ENCODE peak calls at places on chromosomes 16 and 17, in seven cellular contexts. W is NCI-H774, R is EL, L is heart right ventricle, C is MV-4-11, Z is PC-3, T is NCI-H460. I is an unnamed sample.

GRCh38 chr17:18014006-18014405 is 25.0 kb downstream of the ATPAF2 start:
- DNase-seq in L (no peak), C (no peak), W (no peak), T (no peak), R (no peak), Z (no peak), I (no peak)

GRCh38 chr17:57459286-57459915 is 203.1 kb downstream of the MSI2 start:
- DNase-seq in C (peak; percentile 6), T (no peak), Z (peak; percentile 80), W (no peak), R (peak; percentile 70), L (no peak), I (no peak)

GRCh38 chr17:18043491-18043890 is 4.3 kb downstream of the GID4 start:
- DNase-seq in W (no peak), L (no peak), C (peak; percentile 5), Z (peak; percentile 61), T (no peak), R (peak; percentile 29), I (peak; percentile 11)

GRCh38 chr17:80365001-80365965 is 49.7 kb upstream of the ENDOV start:
- DNase-seq in T (no peak), R (no peak), W (no peak), C (no peak), Z (no peak), L (no peak), I (no peak)

GRCh38 chr16:63697736-63698135 is 1424.1 kb downstream of the CDH11 start:
- DNase-seq in W (no peak), C (no peak), L (no peak), T (no peak), R (no peak), Z (no peak), I (no peak)

GRCh38 chr17:37068266-37068665 is 119.5 kb downstream of the AATF start:
- DNase-seq in T (no peak), R (no peak), L (no peak), W (no peak), C (no peak), Z (no peak), I (no peak)

GRCh38 chr17:63406689-63407330 is 39.3 kb downstream of the CYB561 start:
- DNase-seq in R (peak; percentile 90), W (peak; percentile 94), L (peak; percentile 85), C (peak; percentile 76), T (peak; percentile 90), Z (peak; percentile 97), I (peak; percentile 84)

GRCh38 chr16:81945665-81946064 is 65.6 kb downstream of the SDR42E1 start:
- DNase-seq in T (no peak), L (no peak), C (no peak), W (no peak), R (peak; percentile 33), Z (no peak), I (no peak)

GRCh38 chr16:85126731-85127662 is 14.7 kb upstream of the CIBAR2 start:
- DNase-seq in Z (peak; percentile 29), R (peak; percentile 76), C (no peak), L (no peak), T (no peak), W (no peak), I (peak; percentile 35)

GRCh38 chr17:39462644-39463375 is 1.5 kb downstream of the CDK12 start:
- DNase-seq in T (no peak), Z (no peak), C (no peak), L (no peak), R (peak; percentile 15), W (no peak), I (peak; percentile 37)

GRCh38 chr16:86363057-86363490 is 147.3 kb upstream of the FOXF1 start:
- DNase-seq in R (peak; percentile 99), Z (peak; percentile 43), T (peak; percentile 54), L (no peak), W (no peak), C (no peak), I (no peak)

GRCh38 chr17:73196500-73196899 is 3.6 kb downstream of the COG1 start:
- DNase-seq in R (no peak), L (no peak), T (no peak), W (peak; percentile 81), Z (no peak), C (no peak), I (no peak)

GRCh38 chr17:42387221-42387657 is 1.0 kb downstream of the STAT3 start:
- DNase-seq in R (peak; percentile 55), W (peak; percentile 34), T (no peak), L (no peak), C (peak; percentile 18), Z (no peak), I (peak; percentile 61)

GRCh38 chr16:22232277-22233049 is 26.4 kb downstream of the EEF2K start:
- DNase-seq in T (no peak), Z (peak; percentile 89), W (peak; percentile 73), C (no peak), L (no peak), R (peak; percentile 25), I (no peak)

GRCh38 chr16:81637336-81638235 is 141.5 kb upstream of the PLCG2 start:
- DNase-seq in Z (no peak), T (no peak), R (no peak), W (no peak), L (no peak), C (no peak), I (no peak)

GRCh38 chr16:10840703-10841102 is 22.1 kb upstream of the TVP23A start:
- DNase-seq in T (no peak), Z (no peak), L (no peak), C (no peak), W (no peak), R (no peak), I (no peak)

GRCh38 chr17:56715613-56716357 is 117.9 kb downstream of the C17orf67 start:
- DNase-seq in T (peak; percentile 82), C (peak; percentile 91), Z (peak; percentile 97), W (peak; percentile 69), R (peak; percentile 81), L (peak; percentile 82), I (peak; percentile 97)

GRCh38 chr17:7774037-7774659 is 56.6 kb downstream of the DNAH2 start:
- DNase-seq in L (no peak), W (no peak), T (peak; percentile 9), C (no peak), R (peak; percentile 86), Z (peak; percentile 76), I (no peak)

GRCh38 chr16:69724981-69725479 is 1.3 kb downstream of the NQO1 start:
- DNase-seq in Z (no peak), C (no peak), W (no peak), R (peak; percentile 16), L (no peak), T (no peak), I (no peak)

GRCh38 chr16:55501549-55502322 is 7.1 kb upstream of the LPCAT2 start:
- DNase-seq in Z (peak; percentile 53), W (no peak), L (no peak), C (no peak), R (no peak), T (no peak), I (peak; percentile 21)

GRCh38 chr17:62995377-62995885 is 29.4 kb downstream of the TANC2 start:
- DNase-seq in T (peak; percentile 28), L (peak; percentile 8), W (peak; percentile 12), R (peak; percentile 49), Z (peak; percentile 65), C (peak; percentile 97), I (peak; percentile 88)

GRCh38 chr16:3968556-3968955 is 88.0 kb upstream of the CREBBP start:
- DNase-seq in R (no peak), C (no peak), T (no peak), W (no peak), Z (no peak), L (no peak), I (no peak)

GRCh38 chr17:57092171-57092570 is 7.1 kb downstream of the AKAP1 start:
- DNase-seq in R (no peak), L (no peak), Z (no peak), T (no peak), W (no peak), C (peak; percentile 94), I (no peak)

GRCh38 chr16:1926223-1926718 is 8.1 kb upstream of the HS3ST6 start:
- DNase-seq in R (no peak), Z (no peak), L (no peak), T (no peak), W (no peak), C (no peak), I (no peak)

GRCh38 chr17:6936370-6937028 is 59.4 kb upstream of the ALOX12 start:
- DNase-seq in R (peak; percentile 26), C (peak; percentile 86), Z (no peak), W (no peak), T (no peak), L (peak; percentile 57), I (no peak)

GRCh38 chr16:3444032-3444388 is 530 bp downstream of the NAA60 start:
- DNase-seq in R (peak; percentile 80), T (peak; percentile 17), Z (no peak), L (no peak), C (peak; percentile 37), W (no peak), I (peak; percentile 74)

GRCh38 chr16:49275870-49276269 is 5.8 kb downstream of the CBLN1 start:
- DNase-seq in C (no peak), R (no peak), L (no peak), W (no peak), Z (no peak), T (no peak), I (no peak)

GRCh38 chr17:44115585-44116415 is 7.6 kb downstream of the HDAC5 start:
- DNase-seq in T (peak; percentile 42), W (peak; percentile 5), Z (peak; percentile 53), L (no peak), C (no peak), R (peak; percentile 56), I (peak; percentile 69)

GRCh38 chr16:87465306-87465705 is 27.5 kb downstream of the ZCCHC14 start:
- DNase-seq in W (no peak), Z (peak; percentile 84), T (no peak), L (peak; percentile 76), R (peak; percentile 77), C (peak; percentile 95), I (peak; percentile 67)

GRCh38 chr17:64635647-64636305 is 26.3 kb downstream of the SMURF2 start:
- DNase-seq in R (peak; percentile 91), T (no peak), L (no peak), C (peak; percentile 69), W (no peak), Z (peak; percentile 89), I (no peak)

GRCh38 chr16:23991044-23991443 is 155.3 kb downstream of the PRKCB start:
- DNase-seq in C (no peak), R (no peak), Z (no peak), L (no peak), W (no peak), T (no peak), I (no peak)

I was measured in KBM-7.